ENCODE peak calls at places on chromosomes 6 and 20, in four cellular contexts. One of them, this sample, is unnamed. For H3K27me3, the result is how much of the 10 kb centered on the place peaks cover.

GRCh38 chr6:137087902-137088301 is 43.1 kb upstream of the IL20RA start:
- DNase-seq in ovary: no peak
- DNase-seq in astrocyte: no peak
- DNase-seq in GM23338: no peak
- DNase-seq in this sample: no peak

GRCh38 chr6:21479140-21479539 is 114.4 kb upstream of the SOX4 start:
- DNase-seq in ovary: peak
- DNase-seq in GM23338: no peak
- DNase-seq in astrocyte: peak
- DNase-seq in this sample: peak

GRCh38 chr6:128350416-128351254 is 169.8 kb downstream of the PTPRK start:
- DNase-seq in astrocyte: peak
- DNase-seq in ovary: no peak
- DNase-seq in GM23338: no peak
- DNase-seq in this sample: no peak

GRCh38 chr6:15870354-15871043 is 207.7 kb upstream of the DTNBP1 start:
- DNase-seq in ovary: no peak
- DNase-seq in GM23338: no peak
- DNase-seq in astrocyte: no peak
- DNase-seq in this sample: no peak

GRCh38 chr6:45416700-45417099 is 39.0 kb upstream of the SUPT3H start:
- DNase-seq in GM23338: no peak
- DNase-seq in astrocyte: peak
- DNase-seq in ovary: no peak
- DNase-seq in this sample: no peak

GRCh38 chr20:47265214-47265613 is 91.3 kb downstream of the ZMYND8 start:
- DNase-seq in ovary: no peak
- DNase-seq in astrocyte: no peak
- DNase-seq in GM23338: no peak
- DNase-seq in this sample: no peak

GRCh38 chr20:58619847-58620431 is 31.1 kb upstream of the STX16 start:
- DNase-seq in GM23338: peak
- DNase-seq in ovary: no peak
- DNase-seq in astrocyte: no peak
- DNase-seq in this sample: no peak

GRCh38 chr6:136647363-136647763 is 97.1 kb upstream of the MAP7 start:
- DNase-seq in GM23338: no peak
- DNase-seq in astrocyte: peak
- DNase-seq in ovary: no peak
- DNase-seq in this sample: peak

GRCh38 chr6:56856036-56856580 is 98.8 kb upstream of the BEND6 start:
- DNase-seq in ovary: no peak
- DNase-seq in astrocyte: peak
- DNase-seq in GM23338: no peak
- DNase-seq in this sample: no peak

GRCh38 chr6:137808191-137808590 is 58.9 kb upstream of the TNFAIP3 start:
- DNase-seq in astrocyte: peak
- DNase-seq in ovary: no peak
- DNase-seq in GM23338: no peak
- DNase-seq in this sample: no peak

GRCh38 chr20:5127859-5128409 is 1.1 kb downstream of the CDS2 start:
- DNase-seq in ovary: no peak
- DNase-seq in astrocyte: no peak
- DNase-seq in GM23338: no peak
- DNase-seq in this sample: no peak

GRCh38 chr6:39962831-39963230 is 28.6 kb upstream of the MOCS1 start:
- DNase-seq in astrocyte: no peak
- DNase-seq in GM23338: no peak
- DNase-seq in ovary: no peak
- DNase-seq in this sample: no peak

GRCh38 chr6:170234419-170234818 is 56.5 kb downstream of the DLL1 start:
- DNase-seq in ovary: no peak
- DNase-seq in GM23338: no peak
- DNase-seq in astrocyte: no peak
- DNase-seq in this sample: no peak

GRCh38 chr6:31462026-31462963 is 35.6 kb upstream of the MICB start:
- DNase-seq in ovary: no peak
- DNase-seq in astrocyte: no peak
- DNase-seq in GM23338: no peak
- DNase-seq in this sample: no peak

GRCh38 chr6:167543602-167544506 is 219.0 kb downstream of the TTLL2 start:
- DNase-seq in GM23338: no peak
- DNase-seq in astrocyte: peak
- DNase-seq in ovary: peak
- DNase-seq in this sample: no peak

GRCh38 chr20:20010639-20011500 is 6.3 kb upstream of the NAA20 start:
- DNase-seq in astrocyte: peak
- DNase-seq in GM23338: no peak
- DNase-seq in ovary: no peak
- DNase-seq in this sample: no peak

GRCh38 chr6:16244869-16245451 is 6.6 kb downstream of the GMPR start:
- DNase-seq in GM23338: no peak
- DNase-seq in ovary: no peak
- DNase-seq in astrocyte: peak
- DNase-seq in this sample: no peak

GRCh38 chr6:33147807-33148666 is 44.2 kb downstream of the COL11A2 start:
- DNase-seq in GM23338: peak
- DNase-seq in astrocyte: peak
- DNase-seq in ovary: no peak
- DNase-seq in this sample: no peak

GRCh38 chr20:23928788-23929187 is 49.2 kb upstream of the CST5 start:
- DNase-seq in astrocyte: no peak
- DNase-seq in GM23338: peak
- DNase-seq in ovary: no peak
- DNase-seq in this sample: no peak

GRCh38 chr6:117264487-117265424 is 602 bp upstream of the VGLL2 start:
- DNase-seq in ovary: no peak
- DNase-seq in GM23338: peak
- DNase-seq in astrocyte: peak
- DNase-seq in this sample: no peak

GRCh38 chr6:75503291-75503690 is 9.7 kb upstream of the FILIP1 start:
- DNase-seq in ovary: no peak
- DNase-seq in GM23338: no peak
- DNase-seq in astrocyte: no peak
- DNase-seq in this sample: no peak

GRCh38 chr6:117371492-117371891 is 54.2 kb downstream of the ROS1 start:
- DNase-seq in ovary: no peak
- DNase-seq in GM23338: no peak
- DNase-seq in astrocyte: no peak
- DNase-seq in this sample: no peak

GRCh38 chr6:134021396-134022122 is 30.9 kb downstream of the SLC2A12 start:
- DNase-seq in GM23338: no peak
- DNase-seq in ovary: no peak
- DNase-seq in astrocyte: no peak
- DNase-seq in this sample: no peak

GRCh38 chr20:63958471-63958870 is 2.3 kb upstream of the UCKL1 start:
- DNase-seq in ovary: peak
- DNase-seq in GM23338: no peak
- DNase-seq in astrocyte: no peak
- DNase-seq in this sample: no peak

GRCh38 chr20:50286609-50287008 is 96.0 kb downstream of the CEBPB start:
- DNase-seq in GM23338: no peak
- DNase-seq in ovary: peak
- DNase-seq in astrocyte: peak
- DNase-seq in this sample: peak

DNA sequence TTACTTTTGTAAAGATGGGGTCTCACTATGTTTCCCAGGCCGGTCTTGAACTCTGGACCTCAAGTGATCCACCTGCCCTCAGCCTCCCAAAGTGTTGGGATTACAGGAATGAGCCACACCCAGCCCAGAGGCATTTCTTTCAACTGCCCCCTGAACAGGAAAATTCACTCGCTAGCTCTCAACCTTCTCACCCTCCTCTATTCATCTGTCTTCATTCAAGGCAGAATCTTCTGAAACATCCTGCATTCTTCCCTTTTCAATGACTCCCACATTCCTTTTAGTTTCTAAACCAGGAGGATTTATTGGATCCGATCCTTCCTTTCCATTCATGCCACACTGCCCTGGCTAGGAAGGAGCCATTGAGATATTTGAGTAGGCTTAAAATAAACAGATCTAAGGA is 52.9 kb downstream of the C6orf52 start:
- DNase-seq in ovary: no peak
- DNase-seq in GM23338: no peak
- DNase-seq in astrocyte: no peak
- DNase-seq in this sample: no peak
- H3K27ac ChIP-seq in ovary: no peak
- H3K27ac ChIP-seq in GM23338: no peak
- H3K27ac ChIP-seq in astrocyte: no peak
- H3K27ac ChIP-seq in this sample: no peak

GRCh38 chr6:4225207-4225872 is 90.0 kb upstream of the ECI2 start:
- DNase-seq in GM23338: peak
- DNase-seq in ovary: no peak
- DNase-seq in astrocyte: peak
- DNase-seq in this sample: no peak
- TF ChIP-seq CTCF in GM23338: peak
- TF ChIP-seq CTCF in ovary: no peak
- TF ChIP-seq CTCF in astrocyte: no peak
- TF ChIP-seq CTCF in this sample: no peak

DNA sequence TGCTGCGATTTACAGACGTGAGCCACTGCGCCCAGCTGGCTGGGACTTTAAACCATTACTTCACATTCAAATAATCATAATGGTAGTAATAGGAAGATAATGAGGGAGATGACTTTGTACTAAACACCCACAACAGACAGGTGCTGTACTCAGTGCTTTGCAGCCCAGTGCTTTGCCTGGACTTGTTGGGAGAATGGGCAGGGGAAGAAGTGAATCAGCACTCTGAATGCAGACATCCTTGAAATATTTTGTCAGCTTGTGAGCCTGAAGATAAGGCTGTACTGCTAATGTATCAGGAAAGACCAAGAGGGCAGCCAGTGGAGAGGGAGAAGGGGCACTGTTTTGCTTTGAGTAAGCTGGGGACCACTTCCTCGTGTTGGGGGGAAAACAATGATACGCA is 17.4 kb downstream of the NKX2-2 start:
- DNase-seq in astrocyte: peak
- DNase-seq in GM23338: no peak
- DNase-seq in ovary: no peak
- DNase-seq in this sample: no peak
- H3K27me3 ChIP-seq in astrocyte: under half
- H3K27me3 ChIP-seq in GM23338: under half
- H3K27me3 ChIP-seq in ovary: under half
- H3K27me3 ChIP-seq in this sample: half or more

GRCh38 chr6:166489301-166490155 is 97.0 kb downstream of the RAMACL start:
- DNase-seq in astrocyte: no peak
- DNase-seq in ovary: no peak
- DNase-seq in GM23338: peak
- DNase-seq in this sample: no peak

GRCh38 chr6:166488701-166489100 is 97.8 kb downstream of the RAMACL start:
- DNase-seq in astrocyte: no peak
- DNase-seq in GM23338: no peak
- DNase-seq in ovary: no peak
- DNase-seq in this sample: no peak

GRCh38 chr6:166486536-166486880 is 100.0 kb downstream of the RAMACL start:
- DNase-seq in ovary: peak
- DNase-seq in GM23338: no peak
- DNase-seq in astrocyte: no peak
- DNase-seq in this sample: no peak

GRCh38 chr6:166487148-166487547 is 99.3 kb downstream of the RAMACL start:
- DNase-seq in astrocyte: no peak
- DNase-seq in GM23338: no peak
- DNase-seq in ovary: no peak
- DNase-seq in this sample: no peak

DNA sequence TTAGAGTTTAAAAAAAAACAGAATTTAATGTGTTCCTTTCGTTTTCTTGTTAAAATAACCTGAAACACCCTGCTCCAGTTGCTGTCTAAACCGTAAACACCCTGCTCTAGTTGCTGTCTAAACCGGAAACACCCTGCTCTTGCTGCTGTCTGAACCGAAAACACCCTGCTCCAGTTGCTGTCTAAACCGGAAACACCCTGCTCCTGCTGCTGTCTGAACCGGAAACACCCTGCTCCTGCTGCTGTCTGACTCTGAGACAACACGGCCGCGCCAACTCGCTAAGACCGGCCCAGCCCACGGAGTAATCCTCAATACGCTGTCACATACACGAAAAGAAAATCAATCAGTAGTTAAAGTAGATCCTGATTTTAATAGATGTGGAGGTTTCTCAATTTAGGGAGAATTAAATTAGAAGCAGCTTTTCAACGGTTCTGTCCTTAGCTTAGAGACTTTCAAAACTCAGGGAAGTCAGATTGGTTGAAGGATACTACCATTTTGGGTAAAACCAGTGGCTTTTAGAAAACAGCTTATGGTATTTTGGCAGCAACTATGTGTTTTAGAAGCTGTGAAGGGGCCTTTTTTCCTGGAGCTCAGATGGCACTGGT is 98.3 kb downstream of the RAMACL start:
- DNase-seq in GM23338: no peak
- DNase-seq in ovary: no peak
- DNase-seq in astrocyte: no peak
- DNase-seq in this sample: peak
- H3K27ac ChIP-seq in GM23338: peak
- H3K27ac ChIP-seq in ovary: no peak
- H3K27ac ChIP-seq in astrocyte: no peak
- H3K27ac ChIP-seq in this sample: peak

DNA sequence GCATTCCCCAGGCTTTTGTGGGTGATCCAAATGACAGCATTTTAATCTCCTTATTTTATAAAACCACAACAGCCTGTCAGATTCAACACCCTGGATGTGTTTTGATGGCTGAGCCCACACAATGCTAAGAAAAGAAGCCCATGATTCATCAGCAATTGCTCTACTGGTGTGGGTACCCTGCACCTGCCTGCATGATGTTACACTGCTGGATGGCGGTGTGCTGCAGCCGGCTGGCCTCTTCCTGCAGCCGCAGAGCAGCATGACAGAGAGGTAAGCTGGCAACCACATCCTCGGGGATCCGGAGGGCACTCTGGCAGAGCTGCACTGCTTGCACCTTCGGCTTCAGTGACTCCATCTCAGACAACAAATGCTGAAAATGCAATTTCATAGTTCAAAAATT is 327.5 kb downstream of the SYNE1 start:
- DNase-seq in astrocyte: peak
- DNase-seq in ovary: no peak
- DNase-seq in GM23338: peak
- DNase-seq in this sample: no peak
- TF ChIP-seq CTCF in astrocyte: no peak
- TF ChIP-seq CTCF in ovary: no peak
- TF ChIP-seq CTCF in GM23338: no peak
- TF ChIP-seq CTCF in this sample: no peak